ENCODE peak calls at places on chromosome 5, in four cellular contexts. C, L, D and S are unnamed samples.

GRCh38 chr5:176847155-176847554 is 36.8 kb downstream of the UNC5A start:
- DNase-seq in D (no peak), C (no peak), L (no peak), S (no peak)

GRCh38 chr5:149853701-149854100 is 90.9 kb downstream of the PDE6A start:
- DNase-seq in C (no peak), L (no peak), D (no peak), S (no peak)

GRCh38 chr5:1564182-1564748 is 40.5 kb upstream of the LPCAT1 start:
- DNase-seq in L (no peak), C (peak), D (no peak), S (no peak)

GRCh38 chr5:17203329-17204132 is 13.9 kb upstream of the BASP1 start:
- DNase-seq in C (peak), L (no peak), D (no peak), S (peak)

GRCh38 chr5:23483090-23483489 is 24.3 kb upstream of the PRDM9 start:
- DNase-seq in D (no peak), C (no peak), L (no peak), S (no peak)

GRCh38 chr5:173670130-173670591 is 53.7 kb upstream of the BOD1 start:
- DNase-seq in L (no peak), C (no peak), D (no peak), S (no peak)

GRCh38 chr5:5381259-5382006 is 41.0 kb upstream of the ICE1 start:
- DNase-seq in D (no peak), C (no peak), L (no peak), S (no peak)

GRCh38 chr5:8097146-8097545 is 228.2 kb downstream of the MTRR start:
- DNase-seq in D (no peak), C (no peak), L (no peak), S (no peak)

GRCh38 chr5:13601152-13601551 is 343.3 kb downstream of the DNAH5 start:
- DNase-seq in C (no peak), D (no peak), L (no peak), S (no peak)

GRCh38 chr5:149857499-149857898 is 87.1 kb downstream of the PDE6A start:
- DNase-seq in D (no peak), C (no peak), L (no peak), S (peak)

GRCh38 chr5:82314964-82315728 is 37.0 kb upstream of the RPS23 start:
- DNase-seq in D (no peak), L (no peak), C (no peak), S (no peak)

GRCh38 chr5:99949969-99950524 is 585.1 kb upstream of the FAM174A start:
- DNase-seq in C (no peak), D (no peak), L (no peak), S (no peak)

GRCh38 chr5:106171132-106171531 is 1499.6 kb downstream of the EFNA5 start:
- DNase-seq in L (no peak), D (no peak), C (no peak), S (no peak)

GRCh38 chr5:54757541-54757940 is 227.9 kb downstream of the ESM1 start:
- DNase-seq in L (no peak), D (no peak), C (no peak), S (no peak)

GRCh38 chr5:380701-381309 is 59.3 kb downstream of the AHRR start:
- DNase-seq in L (peak), C (no peak), D (no peak), S (no peak)

GRCh38 chr5:78591227-78591626 is 57.3 kb downstream of the LHFPL2 start:
- DNase-seq in L (no peak), D (no peak), C (peak), S (no peak)

GRCh38 chr5:128667751-128668150 is 129.7 kb upstream of the FBN2 start:
- DNase-seq in L (no peak), C (no peak), D (no peak), S (no peak)

GRCh38 chr5:112210430-112211005 is 208.6 kb downstream of the EPB41L4A start:
- DNase-seq in D (no peak), C (peak), L (no peak), S (peak)

GRCh38 chr5:31361906-31362900 is 168.7 kb downstream of the CDH6 start:
- DNase-seq in D (no peak), L (no peak), C (no peak), S (no peak)

GRCh38 chr5:53335115-53335514 is 145.3 kb upstream of the FST start:
- DNase-seq in D (no peak), C (no peak), L (no peak), S (no peak)

GRCh38 chr5:121949885-121950284 is 11.9 kb upstream of the SRFBP1 start:
- DNase-seq in C (peak), D (no peak), L (no peak), S (peak)

GRCh38 chr5:41844502-41844901 is 25.7 kb downstream of the OXCT1 start:
- DNase-seq in C (no peak), D (no peak), L (no peak), S (no peak)

GRCh38 chr5:178777557-178777956 is 47.1 kb upstream of the ZNF354A start:
- DNase-seq in C (no peak), L (no peak), D (no peak), S (no peak)
- TF ChIP-seq TCF12 in C (no peak), L (no peak), D (no peak), S (no peak)

GRCh38 chr5:131384181-131384580 is 120.3 kb downstream of the CDC42SE2 start:
- DNase-seq in C (no peak), L (no peak), D (no peak), S (no peak)

GRCh38 chr5:131381011-131381410 is 117.2 kb downstream of the CDC42SE2 start:
- DNase-seq in L (no peak), C (no peak), D (no peak), S (no peak)

GRCh38 chr5:131384616-131385214 is 120.9 kb downstream of the CDC42SE2 start:
- DNase-seq in D (no peak), C (no peak), L (no peak), S (no peak)

GRCh38 chr5:131381792-131382191 is 117.9 kb downstream of the CDC42SE2 start:
- DNase-seq in L (no peak), D (peak), C (no peak), S (no peak)

DNA sequence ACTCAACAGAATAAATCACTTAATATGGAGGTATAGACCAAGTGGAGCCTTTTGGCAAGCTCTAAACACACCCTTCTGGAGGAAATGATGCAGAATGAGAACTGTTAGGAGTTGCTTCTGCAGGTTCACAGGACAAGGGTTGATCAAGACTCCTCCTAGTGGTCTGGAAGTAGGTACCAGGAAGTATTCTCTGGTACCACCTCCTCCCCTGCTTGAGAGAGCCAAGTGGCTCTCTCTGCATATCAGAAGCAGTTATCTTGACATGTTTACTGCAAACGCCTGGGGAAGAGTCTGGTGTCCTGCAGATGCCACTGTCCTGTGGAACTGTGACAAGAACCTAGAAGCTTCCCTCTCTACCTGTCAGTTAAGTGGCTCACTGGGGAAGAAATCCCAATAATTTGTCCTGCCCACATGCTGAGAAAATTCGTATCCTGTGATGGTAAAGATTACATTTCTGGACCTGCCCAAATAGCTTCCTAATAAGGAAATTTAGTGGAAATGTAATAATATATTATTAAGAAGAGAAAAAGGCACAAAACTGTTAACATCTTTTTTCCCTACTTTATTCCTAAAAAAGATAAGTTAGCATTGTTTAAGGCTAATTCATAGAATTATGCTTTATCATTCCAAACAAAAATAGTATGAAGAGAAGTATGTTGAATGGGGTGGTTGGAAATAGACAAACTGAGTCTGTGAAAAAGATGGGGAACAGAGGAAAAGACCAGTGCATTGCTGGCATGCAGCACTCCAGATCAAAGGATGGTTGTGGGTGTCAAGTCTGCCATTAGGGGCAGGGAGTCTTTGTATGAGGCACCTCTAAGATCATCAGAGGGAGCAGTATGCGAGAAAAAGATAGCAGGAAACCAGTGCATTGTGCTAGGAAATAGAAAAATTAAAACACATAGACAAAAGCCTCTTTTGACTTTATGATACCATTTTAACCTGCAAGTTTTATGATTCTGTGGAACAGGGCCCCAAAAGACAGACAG is 118.8 kb downstream of the CDC42SE2 start:
- DNase-seq in L (no peak), D (peak), C (peak), S (peak)
- TF ChIP-seq TCF12 in L (no peak), D (no peak), C (no peak), S (no peak)

DNA sequence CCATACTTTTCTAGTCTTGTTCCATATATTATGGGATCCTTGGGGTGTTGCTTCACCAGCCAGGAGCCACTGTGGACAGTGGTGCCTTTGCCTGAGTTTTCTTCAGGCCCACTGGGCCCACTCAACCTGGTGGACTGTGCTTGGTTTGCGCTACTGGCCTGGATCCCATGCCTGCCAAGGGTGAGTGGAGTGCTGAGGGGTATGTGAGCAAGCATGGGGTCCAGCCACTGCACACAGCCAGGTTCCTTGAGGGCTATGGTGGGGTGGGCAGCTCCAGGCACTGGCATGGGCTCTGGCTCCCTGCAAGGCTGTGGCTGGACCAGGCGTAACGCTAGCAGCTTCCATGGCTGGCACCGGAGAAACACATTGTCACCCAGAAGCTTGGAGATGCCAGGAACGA is 13.2 kb upstream of the PRR16 start:
- DNase-seq in C (no peak), L (no peak), D (no peak), S (no peak)
- TF ChIP-seq TCF12 in C (no peak), L (no peak), D (no peak), S (no peak)

GRCh38 chr5:126124706-126125345 is 298.4 kb upstream of the GRAMD2B start:
- DNase-seq in L (no peak), D (no peak), C (no peak), S (no peak)
- TF ChIP-seq TCF12 in L (no peak), D (no peak), C (no peak), S (peak)